ENCODE peak calls at places on chromosomes 13 and 19, in eight cellular contexts. One of them, this sample, is unnamed.

GRCh38 chr19:47371269-47371668 is 22.2 kb downstream of the DHX34 start:
- DNase-seq in stimulated activated CD4-positive, alpha-beta T cell treated with anti-CD3 and anti-CD28 coated beads, Interleukin-15, amount 100 ng/mL, for 1 hour: no peak
- DNase-seq in iPS-NIHi11: no peak
- DNase-seq in KBM-7: no peak
- DNase-seq in OCI-LY7: no peak
- DNase-seq in GOT3: no peak
- DNase-seq in Jurkat, Clone E6-1: no peak
- DNase-seq in colonic mucosa: no peak
- DNase-seq in this sample: no peak

GRCh38 chr19:2653717-2654584 is 48.5 kb downstream of the GNG7 start:
- DNase-seq in colonic mucosa: no peak
- DNase-seq in KBM-7: no peak
- DNase-seq in GOT3: no peak
- DNase-seq in Jurkat, Clone E6-1: no peak
- DNase-seq in OCI-LY7: no peak
- DNase-seq in iPS-NIHi11: peak; percentile 67
- DNase-seq in stimulated activated CD4-positive, alpha-beta T cell treated with anti-CD3 and anti-CD28 coated beads, Interleukin-15, amount 100 ng/mL, for 1 hour: no peak
- DNase-seq in this sample: no peak

GRCh38 chr19:13195678-13196077 is 45.5 kb downstream of the IER2 start:
- DNase-seq in GOT3: no peak
- DNase-seq in iPS-NIHi11: peak; percentile 84
- DNase-seq in colonic mucosa: peak; percentile 80
- DNase-seq in Jurkat, Clone E6-1: peak; percentile 21
- DNase-seq in stimulated activated CD4-positive, alpha-beta T cell treated with anti-CD3 and anti-CD28 coated beads, Interleukin-15, amount 100 ng/mL, for 1 hour: peak; percentile 36
- DNase-seq in OCI-LY7: peak; percentile 84
- DNase-seq in KBM-7: peak; percentile 54
- DNase-seq in this sample: peak; percentile 64

GRCh38 chr13:108682714-108683113 is 53.3 kb downstream of the MYO16 start:
- DNase-seq in GOT3: no peak
- DNase-seq in colonic mucosa: no peak
- DNase-seq in OCI-LY7: no peak
- DNase-seq in stimulated activated CD4-positive, alpha-beta T cell treated with anti-CD3 and anti-CD28 coated beads, Interleukin-15, amount 100 ng/mL, for 1 hour: no peak
- DNase-seq in KBM-7: no peak
- DNase-seq in iPS-NIHi11: no peak
- DNase-seq in Jurkat, Clone E6-1: no peak
- DNase-seq in this sample: no peak

GRCh38 chr19:50003810-50004419 is 21.3 kb downstream of the VRK3 start:
- DNase-seq in GOT3: peak; percentile 23
- DNase-seq in OCI-LY7: no peak
- DNase-seq in colonic mucosa: no peak
- DNase-seq in Jurkat, Clone E6-1: no peak
- DNase-seq in stimulated activated CD4-positive, alpha-beta T cell treated with anti-CD3 and anti-CD28 coated beads, Interleukin-15, amount 100 ng/mL, for 1 hour: no peak
- DNase-seq in KBM-7: peak; percentile 87
- DNase-seq in iPS-NIHi11: no peak
- DNase-seq in this sample: no peak

GRCh38 chr19:49534632-49535385 is 7.0 kb downstream of the RCN3 start:
- DNase-seq in KBM-7: peak; percentile 86
- DNase-seq in colonic mucosa: no peak
- DNase-seq in Jurkat, Clone E6-1: peak; percentile 62
- DNase-seq in OCI-LY7: no peak
- DNase-seq in stimulated activated CD4-positive, alpha-beta T cell treated with anti-CD3 and anti-CD28 coated beads, Interleukin-15, amount 100 ng/mL, for 1 hour: no peak
- DNase-seq in iPS-NIHi11: no peak
- DNase-seq in GOT3: no peak
- DNase-seq in this sample: no peak

GRCh38 chr19:40802300-40803169 is 3.5 kb downstream of the EGLN2 start:
- DNase-seq in iPS-NIHi11: no peak
- DNase-seq in colonic mucosa: peak; percentile 83
- DNase-seq in GOT3: no peak
- DNase-seq in OCI-LY7: peak; percentile 35
- DNase-seq in KBM-7: peak; percentile 66
- DNase-seq in stimulated activated CD4-positive, alpha-beta T cell treated with anti-CD3 and anti-CD28 coated beads, Interleukin-15, amount 100 ng/mL, for 1 hour: no peak
- DNase-seq in Jurkat, Clone E6-1: no peak
- DNase-seq in this sample: peak; percentile 64

GRCh38 chr13:41697578-41697977 is 240.2 kb downstream of the RGCC start:
- DNase-seq in OCI-LY7: no peak
- DNase-seq in colonic mucosa: no peak
- DNase-seq in Jurkat, Clone E6-1: no peak
- DNase-seq in GOT3: no peak
- DNase-seq in iPS-NIHi11: no peak
- DNase-seq in stimulated activated CD4-positive, alpha-beta T cell treated with anti-CD3 and anti-CD28 coated beads, Interleukin-15, amount 100 ng/mL, for 1 hour: no peak
- DNase-seq in KBM-7: no peak
- DNase-seq in this sample: no peak

GRCh38 chr19:6362351-6362801 is 1.0 kb downstream of the CLPP start:
- DNase-seq in KBM-7: no peak
- DNase-seq in Jurkat, Clone E6-1: peak; percentile 90
- DNase-seq in iPS-NIHi11: no peak
- DNase-seq in GOT3: no peak
- DNase-seq in stimulated activated CD4-positive, alpha-beta T cell treated with anti-CD3 and anti-CD28 coated beads, Interleukin-15, amount 100 ng/mL, for 1 hour: no peak
- DNase-seq in colonic mucosa: no peak
- DNase-seq in OCI-LY7: peak; percentile 36
- DNase-seq in this sample: no peak

GRCh38 chr19:39327990-39328705 is 7.5 kb upstream of the LRFN1 start:
- DNase-seq in colonic mucosa: peak; percentile 88
- DNase-seq in iPS-NIHi11: peak; percentile 86
- DNase-seq in KBM-7: peak; percentile 75
- DNase-seq in GOT3: peak; percentile 27
- DNase-seq in OCI-LY7: peak; percentile 69
- DNase-seq in Jurkat, Clone E6-1: no peak
- DNase-seq in stimulated activated CD4-positive, alpha-beta T cell treated with anti-CD3 and anti-CD28 coated beads, Interleukin-15, amount 100 ng/mL, for 1 hour: peak; percentile 67
- DNase-seq in this sample: peak; percentile 88

GRCh38 chr19:6963937-6964336 is 57.3 kb downstream of the MBD3L2B start:
- DNase-seq in Jurkat, Clone E6-1: peak; percentile 37
- DNase-seq in colonic mucosa: no peak
- DNase-seq in OCI-LY7: peak; percentile 41
- DNase-seq in iPS-NIHi11: no peak
- DNase-seq in stimulated activated CD4-positive, alpha-beta T cell treated with anti-CD3 and anti-CD28 coated beads, Interleukin-15, amount 100 ng/mL, for 1 hour: peak; percentile 13
- DNase-seq in GOT3: no peak
- DNase-seq in KBM-7: peak; percentile 32
- DNase-seq in this sample: no peak

GRCh38 chr13:113887700-113888201 is 23.9 kb upstream of the GAS6 start:
- DNase-seq in Jurkat, Clone E6-1: no peak
- DNase-seq in iPS-NIHi11: no peak
- DNase-seq in OCI-LY7: no peak
- DNase-seq in stimulated activated CD4-positive, alpha-beta T cell treated with anti-CD3 and anti-CD28 coated beads, Interleukin-15, amount 100 ng/mL, for 1 hour: no peak
- DNase-seq in colonic mucosa: no peak
- DNase-seq in GOT3: no peak
- DNase-seq in KBM-7: no peak
- DNase-seq in this sample: no peak

GRCh38 chr13:49218493-49219051 is 1.6 kb upstream of the MLNR start:
- DNase-seq in Jurkat, Clone E6-1: no peak
- DNase-seq in colonic mucosa: no peak
- DNase-seq in GOT3: no peak
- DNase-seq in stimulated activated CD4-positive, alpha-beta T cell treated with anti-CD3 and anti-CD28 coated beads, Interleukin-15, amount 100 ng/mL, for 1 hour: no peak
- DNase-seq in OCI-LY7: no peak
- DNase-seq in iPS-NIHi11: peak; percentile 39
- DNase-seq in KBM-7: no peak
- DNase-seq in this sample: no peak

GRCh38 chr13:85521586-85521985 is 277.6 kb downstream of the SLITRK6 start:
- DNase-seq in stimulated activated CD4-positive, alpha-beta T cell treated with anti-CD3 and anti-CD28 coated beads, Interleukin-15, amount 100 ng/mL, for 1 hour: no peak
- DNase-seq in KBM-7: no peak
- DNase-seq in OCI-LY7: no peak
- DNase-seq in Jurkat, Clone E6-1: no peak
- DNase-seq in colonic mucosa: no peak
- DNase-seq in GOT3: no peak
- DNase-seq in iPS-NIHi11: no peak
- DNase-seq in this sample: no peak

GRCh38 chr13:29948246-29948645 is 97.8 kb upstream of the UBL3 start:
- DNase-seq in GOT3: no peak
- DNase-seq in stimulated activated CD4-positive, alpha-beta T cell treated with anti-CD3 and anti-CD28 coated beads, Interleukin-15, amount 100 ng/mL, for 1 hour: no peak
- DNase-seq in Jurkat, Clone E6-1: no peak
- DNase-seq in OCI-LY7: no peak
- DNase-seq in iPS-NIHi11: no peak
- DNase-seq in KBM-7: no peak
- DNase-seq in colonic mucosa: no peak
- DNase-seq in this sample: no peak

GRCh38 chr13:109779074-109779473 is 7.3 kb downstream of the IRS2 start:
- DNase-seq in Jurkat, Clone E6-1: peak; percentile 42
- DNase-seq in colonic mucosa: no peak
- DNase-seq in iPS-NIHi11: no peak
- DNase-seq in GOT3: no peak
- DNase-seq in stimulated activated CD4-positive, alpha-beta T cell treated with anti-CD3 and anti-CD28 coated beads, Interleukin-15, amount 100 ng/mL, for 1 hour: peak; percentile 34
- DNase-seq in OCI-LY7: peak; percentile 25
- DNase-seq in KBM-7: no peak
- DNase-seq in this sample: no peak

GRCh38 chr19:19595171-19595701 is 23.3 kb downstream of the PBX4 start:
- DNase-seq in Jurkat, Clone E6-1: no peak
- DNase-seq in GOT3: no peak
- DNase-seq in stimulated activated CD4-positive, alpha-beta T cell treated with anti-CD3 and anti-CD28 coated beads, Interleukin-15, amount 100 ng/mL, for 1 hour: no peak
- DNase-seq in KBM-7: no peak
- DNase-seq in OCI-LY7: no peak
- DNase-seq in iPS-NIHi11: no peak
- DNase-seq in colonic mucosa: no peak
- DNase-seq in this sample: peak; percentile 22

This sample was measured in mucosa of gallbladder.